ENCODE peak calls at places on chromosome 2, in five cellular contexts. F is HepG2, B is H1, K is GM12878, Q is A549. Z is an unnamed sample.

GRCh38 chr2:44560961-44561360 is 199.2 kb downstream of the CAMKMT start:
- DNase-seq in F (no peak), B (no peak), Q (no peak), K (no peak), Z (no peak)

GRCh38 chr2:17958486-17959092 is 80.1 kb downstream of the KCNS3 start:
- DNase-seq in Q (no peak), B (no peak), F (no peak), K (no peak), Z (no peak)

GRCh38 chr2:101120124-101120996 is 30.8 kb downstream of the TBC1D8 start:
- DNase-seq in B (no peak), F (peak; percentile 98), Q (peak; percentile 49), K (no peak), Z (no peak)

GRCh38 chr2:179096090-179096489 is 46.2 kb upstream of the CCDC141 start:
- DNase-seq in K (peak; percentile 40), B (no peak), F (no peak), Q (no peak), Z (no peak)

GRCh38 chr2:56183643-56184499 is at the start of gene CCDC85A:
- DNase-seq in K (no peak), B (peak; percentile 93), Q (peak; percentile 81), F (peak; percentile 46), Z (peak; percentile 90)

GRCh38 chr2:231535961-231536360 is 5.7 kb upstream of the NMUR1 start:
- DNase-seq in B (no peak), Q (no peak), F (no peak), K (no peak), Z (no peak)

GRCh38 chr2:139645617-139646016 is 865.4 kb upstream of the NXPH2 start:
- DNase-seq in F (no peak), B (no peak), Q (no peak), K (no peak), Z (no peak)

GRCh38 chr2:150689600-150689999 is 202.1 kb upstream of the RND3 start:
- DNase-seq in Q (no peak), F (no peak), B (no peak), K (no peak), Z (no peak)

GRCh38 chr2:121207494-121207893 is 77.5 kb downstream of the TFCP2L1 start:
- DNase-seq in B (no peak), F (no peak), K (no peak), Q (no peak), Z (no peak)

GRCh38 chr2:233381013-233381995 is 27.0 kb downstream of the DGKD start:
- DNase-seq in Q (no peak), K (no peak), F (no peak), B (no peak), Z (no peak)

GRCh38 chr2:199629301-199629700 is 171.6 kb upstream of the SATB2 start:
- DNase-seq in F (no peak), B (no peak), Q (no peak), K (no peak), Z (no peak)

GRCh38 chr2:174971868-174972781 is 33.1 kb downstream of the CHN1 start:
- DNase-seq in K (no peak), Q (peak; percentile 41), F (no peak), B (no peak), Z (no peak)

GRCh38 chr2:1454346-1454745 is 41.1 kb downstream of the TPO start:
- DNase-seq in F (no peak), B (no peak), K (no peak), Q (no peak), Z (no peak)

GRCh38 chr2:1451451-1451850 is 38.2 kb downstream of the TPO start:
- DNase-seq in F (no peak), Q (no peak), K (no peak), B (no peak), Z (no peak)

GRCh38 chr2:1448009-1448408 is 34.7 kb downstream of the TPO start:
- DNase-seq in Q (no peak), B (no peak), K (no peak), F (no peak), Z (no peak)

GRCh38 chr2:1453561-1453960 is 40.3 kb downstream of the TPO start:
- DNase-seq in F (no peak), Q (no peak), K (no peak), B (no peak), Z (no peak)

DNA sequence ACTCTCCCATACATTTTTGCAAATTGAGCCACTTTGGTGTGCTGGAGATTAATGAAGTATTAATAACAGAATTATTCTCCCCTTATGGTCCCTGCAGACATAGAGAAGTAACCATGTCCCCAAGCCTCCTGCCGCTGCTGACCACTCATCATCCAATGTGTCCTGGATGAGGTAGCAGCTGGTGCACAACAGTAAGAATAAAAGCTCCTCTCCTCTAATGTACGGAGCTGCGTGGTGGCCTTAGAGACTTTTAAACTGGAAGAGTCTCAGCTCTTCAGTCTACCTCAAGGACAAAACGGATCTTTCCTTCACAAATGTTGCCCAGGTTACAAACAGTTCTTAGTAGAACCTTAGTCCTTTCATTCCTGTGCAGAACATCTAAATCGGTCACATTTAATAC is 37.7 kb downstream of the TPO start:
- DNase-seq in Q (no peak), B (no peak), K (no peak), F (no peak), Z (no peak)
- TF ChIP-seq KDM1A in Q (no peak), B (no peak), K (no peak), F (no peak), Z (no peak)

GRCh38 chr2:210553371-210553770 is 3.0 kb upstream of the CPS1 start:
- DNase-seq in Q (no peak), B (no peak), F (peak; percentile 62), K (no peak), Z (no peak)
- TF ChIP-seq KDM1A in Q (no peak), B (no peak), F (no peak), K (no peak), Z (no peak)

GRCh38 chr2:60309326-60309725 is 244.1 kb downstream of the BCL11A start:
- DNase-seq in F (no peak), Q (no peak), K (no peak), B (no peak), Z (no peak)

GRCh38 chr2:60313470-60314172 is 239.8 kb downstream of the BCL11A start:
- DNase-seq in K (no peak), Q (no peak), F (no peak), B (no peak), Z (no peak)

GRCh38 chr2:60309941-60310680 is 243.3 kb downstream of the BCL11A start:
- DNase-seq in F (no peak), Q (no peak), B (no peak), K (no peak), Z (no peak)

GRCh38 chr2:60311524-60311923 is 241.9 kb downstream of the BCL11A start:
- DNase-seq in K (no peak), Q (no peak), B (no peak), F (no peak), Z (no peak)

DNA sequence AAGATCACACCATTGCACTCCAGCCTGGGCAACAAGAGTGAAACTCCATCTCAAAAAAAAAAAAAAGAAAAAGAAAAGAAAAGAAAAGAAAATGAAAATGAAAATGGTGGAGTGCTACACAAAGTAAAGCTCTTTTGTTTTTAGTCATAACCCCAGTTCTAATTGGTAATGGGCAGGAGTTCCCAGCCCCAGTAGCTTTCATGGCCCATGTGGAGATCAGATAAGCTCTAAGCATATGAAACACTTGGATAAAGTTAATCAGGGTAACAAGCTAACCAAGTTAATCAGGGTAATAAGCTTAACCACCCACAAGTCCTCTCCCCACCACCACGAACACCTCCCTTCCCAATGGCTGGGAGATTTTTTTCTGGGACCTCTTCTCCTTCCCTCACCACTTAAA is 240.8 kb downstream of the BCL11A start:
- DNase-seq in K (peak; percentile 58), B (no peak), F (no peak), Q (no peak), Z (no peak)
- TF ChIP-seq KDM1A in K (no peak), B (no peak), F (no peak), Q (no peak), Z (no peak)

DNA sequence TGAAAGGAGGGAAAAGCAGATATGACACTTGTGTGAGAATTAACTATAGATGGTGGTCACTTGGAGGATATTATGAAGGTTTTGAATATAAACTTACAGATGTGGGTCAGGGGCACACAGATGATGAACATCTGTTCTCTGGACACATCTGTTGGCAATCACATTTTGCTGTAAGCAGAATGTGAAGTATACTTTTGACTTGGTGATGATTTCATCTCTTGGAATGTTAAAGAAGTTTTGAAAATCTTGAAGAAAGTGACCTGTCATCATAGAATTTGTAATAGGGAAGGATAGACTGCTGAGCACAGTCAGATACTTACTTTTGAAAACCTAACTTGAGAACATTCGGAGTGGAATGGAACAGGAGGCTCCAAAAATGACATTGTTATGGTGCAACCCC is 40.2 kb downstream of the PIKFYVE start:
- DNase-seq in F (no peak), B (no peak), Q (no peak), K (no peak), Z (no peak)
- TF ChIP-seq KDM1A in F (no peak), B (no peak), Q (no peak), K (no peak), Z (no peak)

GRCh38 chr2:235263205-235264120 is 230.4 kb upstream of the AGAP1 start:
- DNase-seq in B (no peak), K (no peak), Q (peak; percentile 90), F (peak; percentile 86), Z (peak; percentile 7)

GRCh38 chr2:235264512-235264911 is 229.3 kb upstream of the AGAP1 start:
- DNase-seq in Q (no peak), K (no peak), F (no peak), B (no peak), Z (no peak)

GRCh38 chr2:235265348-235265965 is 228.4 kb upstream of the AGAP1 start:
- DNase-seq in K (no peak), Q (no peak), B (no peak), F (peak; percentile 38), Z (no peak)

GRCh38 chr2:235264121-235264493 is 229.7 kb upstream of the AGAP1 start:
- DNase-seq in B (no peak), K (no peak), F (no peak), Q (peak; percentile 18), Z (no peak)

DNA sequence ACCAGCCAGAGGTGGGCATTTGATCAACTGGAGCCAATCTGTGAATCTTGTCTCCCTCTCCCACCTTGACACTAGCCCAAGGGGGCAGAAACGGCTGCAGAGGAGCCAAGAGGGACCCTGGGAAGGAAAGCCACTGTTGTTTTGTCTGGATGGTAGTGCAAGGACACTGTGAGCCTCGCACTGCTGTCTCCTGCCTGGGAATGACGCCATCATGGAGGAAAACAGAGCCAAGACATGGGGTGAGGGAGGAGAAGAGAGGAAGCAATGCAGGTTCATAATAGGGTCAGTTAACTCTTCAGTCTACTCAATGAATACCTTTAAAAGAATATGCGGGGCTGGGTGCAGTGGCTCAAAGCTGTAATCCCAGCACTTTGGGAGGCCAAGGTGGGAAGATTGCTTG is 231.1 kb upstream of the AGAP1 start:
- DNase-seq in Q (no peak), B (no peak), F (no peak), K (no peak), Z (no peak)
- TF ChIP-seq KDM1A in Q (no peak), B (no peak), F (no peak), K (no peak), Z (no peak)

DNA sequence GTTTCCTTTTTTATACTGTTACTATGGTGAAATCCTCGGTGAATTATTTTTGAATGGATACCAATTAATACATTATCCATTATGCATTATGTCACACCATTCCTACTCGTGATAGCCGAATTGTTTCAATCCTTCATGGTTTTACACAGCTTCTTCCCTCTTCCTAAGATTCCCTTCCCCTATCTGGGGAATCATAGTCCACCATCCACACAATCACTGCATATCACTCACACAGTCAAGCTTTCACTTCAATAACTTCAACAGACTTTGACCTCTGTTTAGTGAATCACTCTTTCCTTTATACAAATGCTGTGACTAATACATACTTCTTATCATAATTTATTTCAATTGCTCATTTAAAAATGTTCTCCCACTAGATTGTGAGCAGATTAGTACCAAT is 1108.1 kb upstream of the LRRTM1 start:
- DNase-seq in K (no peak), Q (no peak), B (no peak), F (no peak), Z (no peak)
- TF ChIP-seq KDM1A in K (no peak), Q (no peak), B (no peak), F (no peak), Z (no peak)

Z was measured in K562.